ENCODE peak calls at places on chromosomes 7 and 10, in six cellular contexts. V, U, G, D, X and S are unnamed samples.

GRCh38 chr10:79322616-79323566 is 24.4 kb upstream of the PPIF start:
- DNase-seq in D (no peak), V (peak; percentile 87), X (peak; percentile 94), U (peak; percentile 89), G (peak; percentile 59), S (no peak)

GRCh38 chr7:137898839-137899681 is 52.3 kb upstream of the DGKI start:
- DNase-seq in U (peak; percentile 70), D (peak; percentile 71), X (peak; percentile 74), V (peak; percentile 83), G (peak; percentile 79), S (peak; percentile 59)

GRCh38 chr10:43116596-43116995 is 21.6 kb upstream of the CSGALNACT2 start:
- DNase-seq in D (no peak), X (no peak), U (no peak), V (no peak), G (no peak), S (no peak)

GRCh38 chr10:6401562-6402348 is 178.3 kb downstream of the PRKCQ start:
- DNase-seq in X (peak; percentile 57), V (peak; percentile 94), G (peak; percentile 77), D (peak; percentile 97), U (peak; percentile 92), S (peak; percentile 48)

GRCh38 chr10:21329995-21330627 is 195.4 kb downstream of the SKIDA1 start:
- DNase-seq in X (no peak), V (peak; percentile 89), G (no peak), U (peak; percentile 94), D (peak; percentile 64), S (no peak)

GRCh38 chr10:15521507-15521906 is 150.4 kb upstream of the FAM171A1 start:
- DNase-seq in V (no peak), X (no peak), U (no peak), G (no peak), D (no peak), S (no peak)

GRCh38 chr7:129748710-129749109 is 137.2 kb downstream of the NRF1 start:
- DNase-seq in G (no peak), D (no peak), X (no peak), U (peak; percentile 29), V (peak; percentile 25), S (no peak)

GRCh38 chr10:11014671-11015141 is 3.0 kb upstream of the CELF2 start:
- DNase-seq in D (no peak), G (no peak), U (no peak), X (no peak), V (no peak), S (no peak)

GRCh38 chr7:124856299-124856888 is 73.2 kb downstream of the POT1 start:
- DNase-seq in D (peak; percentile 3), X (no peak), G (no peak), U (peak; percentile 61), V (peak; percentile 56), S (no peak)

GRCh38 chr7:231030-231857 is 38.9 kb downstream of the FAM20C start:
- DNase-seq in V (no peak), D (no peak), X (no peak), U (no peak), G (no peak), S (no peak)

GRCh38 chr10:73359492-73359891 is 828 bp upstream of the CFAP70 start:
- DNase-seq in X (no peak), G (no peak), V (no peak), D (no peak), U (no peak), S (no peak)

GRCh38 chr7:42020067-42020466 is 216.9 kb downstream of the GLI3 start:
- DNase-seq in X (no peak), G (no peak), V (no peak), D (no peak), U (no peak), S (no peak)

GRCh38 chr7:42014625-42015412 is 222.2 kb downstream of the GLI3 start:
- DNase-seq in G (no peak), U (peak; percentile 68), D (peak; percentile 21), V (peak; percentile 60), X (no peak), S (no peak)

GRCh38 chr7:42015413-42015698 is 221.7 kb downstream of the GLI3 start:
- DNase-seq in U (no peak), G (no peak), X (no peak), D (no peak), V (no peak), S (no peak)

GRCh38 chr7:42017356-42017986 is 219.5 kb downstream of the GLI3 start:
- DNase-seq in V (no peak), X (no peak), U (no peak), D (no peak), G (no peak), S (no peak)

DNA sequence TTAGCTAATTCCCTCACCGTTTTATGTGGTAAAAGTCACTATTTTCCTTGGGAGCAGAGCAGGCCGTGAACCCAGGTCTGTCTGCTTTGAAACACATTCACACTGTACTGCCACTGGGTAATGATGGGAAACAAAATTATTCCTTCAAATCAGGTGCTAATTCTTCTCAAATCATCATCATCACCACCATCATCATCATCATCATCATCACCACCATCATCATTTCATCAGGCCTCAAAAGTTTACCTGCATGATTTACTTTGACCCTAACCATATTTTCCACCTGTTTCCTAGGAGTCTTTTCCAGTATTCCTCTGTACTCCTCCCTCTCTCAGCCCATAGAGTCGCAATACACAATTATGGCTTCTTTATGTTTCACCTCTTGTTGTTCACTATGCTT is 220.5 kb downstream of the GLI3 start:
- DNase-seq in U (no peak), V (no peak), D (no peak), X (no peak), G (no peak), S (no peak)
- H3K27ac ChIP-seq in U (no peak overlapping the region), V (no peak overlapping the region), D (no peak overlapping the region), X (no peak overlapping the region), G (no peak overlapping the region), S (no peak overlapping the region)

GRCh38 chr10:62050941-62051433 is 149.5 kb downstream of the ARID5B start:
- DNase-seq in V (peak; percentile 94), U (peak; percentile 93), X (peak; percentile 94), G (no peak), D (peak; percentile 66), S (no peak)

GRCh38 chr10:62048473-62048872 is 147.0 kb downstream of the ARID5B start:
- DNase-seq in D (no peak), G (no peak), U (no peak), V (no peak), X (no peak), S (no peak)

GRCh38 chr10:62050627-62050924 is 149.1 kb downstream of the ARID5B start:
- DNase-seq in V (no peak), U (no peak), G (no peak), D (no peak), X (no peak), S (no peak)

GRCh38 chr10:62048919-62049636 is 147.6 kb downstream of the ARID5B start:
- DNase-seq in X (peak; percentile 85), U (peak; percentile 98), D (peak; percentile 59), G (peak; percentile 82), V (peak; percentile 98), S (peak; percentile 88)

DNA sequence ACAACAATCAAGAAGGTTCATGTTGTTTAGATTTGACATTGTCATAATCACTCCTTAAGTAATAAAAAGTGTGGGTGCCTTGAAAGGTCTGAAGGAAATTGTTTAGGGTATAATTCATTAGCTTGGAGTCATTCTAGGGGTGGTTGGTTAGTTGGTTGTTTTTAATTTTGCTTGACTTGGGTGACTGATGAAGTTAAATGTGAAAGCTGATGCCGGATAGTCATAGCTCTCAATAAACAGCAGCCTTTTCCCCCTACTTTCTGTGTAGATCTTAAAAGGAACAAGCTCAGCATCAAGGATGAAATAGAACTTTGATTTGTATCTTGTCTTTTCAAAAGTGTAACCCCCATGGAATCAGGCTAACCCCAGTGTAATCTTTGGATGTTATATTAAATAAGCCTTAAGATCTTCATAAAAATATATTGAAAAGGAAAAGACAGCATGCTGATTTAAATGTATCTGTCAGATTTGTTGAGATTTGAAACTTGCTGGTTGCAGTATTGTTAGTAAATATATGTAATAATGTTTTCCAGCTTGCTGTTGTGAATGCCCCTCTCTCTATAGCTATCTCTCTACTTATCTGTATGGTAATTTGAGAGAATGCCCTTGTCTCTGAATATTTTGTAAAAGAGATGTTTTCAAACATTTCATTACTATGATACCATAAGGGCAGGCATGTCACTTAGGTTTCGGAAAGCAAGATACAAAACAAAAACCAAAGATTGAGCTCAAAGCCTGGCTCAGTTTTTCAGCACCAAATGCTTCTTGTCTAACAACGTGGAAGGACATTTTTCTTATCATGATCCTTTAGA is 148.5 kb downstream of the ARID5B start:
- DNase-seq in U (no peak), D (no peak), V (peak; percentile 47), G (no peak), X (no peak), S (no peak)
- H3K27ac ChIP-seq in U (peak overlapping the region; percentile 94), D (peak overlapping the region; percentile 74), V (peak overlapping the region; percentile 42), G (peak overlapping the region; percentile 97), X (peak overlapping the region; percentile 87), S (peak overlapping the region; percentile 97)

GRCh38 chr7:135152447-135152846 is 4.6 kb downstream of the TMEM140 start:
- DNase-seq in V (no peak), G (no peak), X (no peak), D (no peak), U (no peak), S (no peak)

GRCh38 chr7:135147899-135148721 is at the start of gene TMEM140:
- DNase-seq in V (peak; percentile 71), D (no peak), U (peak; percentile 86), X (peak; percentile 80), G (peak; percentile 30), S (peak; percentile 32)

GRCh38 chr7:135151162-135151932 is 3.5 kb downstream of the TMEM140 start:
- DNase-seq in X (no peak), G (no peak), V (no peak), U (no peak), D (no peak), S (no peak)

GRCh38 chr7:135147341-135147898 is 452 bp upstream of the TMEM140 start:
- DNase-seq in V (peak; percentile 68), U (peak; percentile 74), D (no peak), X (peak; percentile 51), G (no peak), S (no peak)

DNA sequence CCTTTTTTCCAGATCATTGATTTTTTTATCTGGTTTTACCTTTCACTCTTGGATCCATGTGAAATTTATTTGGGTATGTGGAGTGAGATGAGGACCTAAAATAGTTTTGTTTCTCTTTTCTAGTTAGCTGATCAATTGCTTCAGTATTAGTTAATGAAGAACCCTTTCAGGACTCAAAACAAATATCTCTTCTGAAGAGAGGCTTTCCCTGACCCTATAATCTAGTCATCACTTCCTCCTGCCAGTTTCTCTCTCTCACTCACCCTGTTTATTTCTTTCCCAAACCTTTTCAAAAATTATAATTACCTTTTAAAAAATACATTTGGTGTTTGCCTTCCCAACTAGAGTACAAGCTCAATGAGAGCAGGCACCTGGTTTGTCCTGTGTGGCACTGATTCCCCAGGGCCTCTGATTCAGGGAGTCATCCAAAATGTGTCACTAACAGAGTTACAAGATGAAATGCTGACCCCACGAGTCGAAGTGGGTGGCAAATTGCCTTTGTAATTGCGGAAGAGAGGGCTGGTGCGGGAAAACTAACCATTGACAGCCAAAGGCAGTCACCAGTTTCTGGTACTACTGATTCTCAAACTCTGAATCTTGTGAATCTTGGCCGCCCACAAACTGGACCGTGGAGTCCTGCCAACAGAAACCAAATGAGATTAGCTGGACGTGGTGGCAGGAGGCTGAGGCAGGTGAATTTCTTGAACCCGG is 2.4 kb downstream of the TMEM140 start:
- DNase-seq in X (no peak), U (no peak), V (no peak), D (no peak), G (no peak), S (no peak)
- H3K27ac ChIP-seq in X (no peak overlapping the region), U (no peak overlapping the region), V (no peak overlapping the region), D (no peak overlapping the region), G (peak overlapping the region; percentile 13), S (peak overlapping the region; percentile 61)

DNA sequence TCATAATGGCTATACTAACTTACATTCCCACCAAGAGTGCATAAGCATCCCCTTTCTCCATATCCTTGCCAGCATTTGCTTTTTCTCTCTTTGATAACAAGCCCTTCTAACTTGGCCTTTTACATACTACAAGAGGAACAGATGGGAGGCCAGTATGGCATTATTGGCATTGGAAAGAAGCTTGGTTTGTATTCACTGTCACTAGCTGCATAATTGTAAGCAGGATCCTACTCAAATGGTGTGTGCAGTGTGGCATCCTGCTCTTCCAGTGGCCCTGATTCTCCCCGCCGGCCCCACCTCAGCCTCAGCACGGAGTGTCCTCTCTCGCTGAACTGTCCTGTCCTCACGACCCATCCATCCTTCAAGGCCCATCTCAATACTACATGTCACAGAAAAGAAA is 205.4 kb downstream of the COBL start:
- DNase-seq in X (no peak), G (no peak), V (no peak), D (no peak), U (no peak), S (no peak)
- H3K27ac ChIP-seq in X (no peak overlapping the region), G (peak overlapping the region; percentile 39), V (no peak overlapping the region), D (no peak overlapping the region), U (no peak overlapping the region), S (no peak overlapping the region)